ENCODE peak calls at places on chromosomes 3 and 15, in five cellular contexts. U is type B pancreatic cell, G is upper lobe of right lung, E is colonic mucosa, C is transverse colon. O is an unnamed sample.

GRCh38 chr3:150300847-150301517 is 107.1 kb upstream of the TSC22D2 start:
- DNase-seq in E (no peak), G (no peak), C (no peak), U (no peak), O (no peak)

GRCh38 chr3:127911421-127911931 is 3.6 kb upstream of the KBTBD12 start:
- DNase-seq in G (no peak), E (peak), U (no peak), C (no peak), O (no peak)

GRCh38 chr15:67548862-67549651 is 6.6 kb downstream of the MAP2K5 start:
- DNase-seq in U (no peak), G (no peak), C (peak), E (peak), O (no peak)

GRCh38 chr3:15755780-15756179 is 42.0 kb downstream of the ANKRD28 start:
- DNase-seq in G (no peak), U (no peak), E (no peak), C (no peak), O (no peak)

GRCh38 chr3:14235003-14235876 is 56.6 kb downstream of the LSM3 start:
- DNase-seq in U (no peak), C (peak), E (peak), G (no peak), O (no peak)

GRCh38 chr15:68352401-68353062 is 75.0 kb downstream of the FEM1B start:
- DNase-seq in G (no peak), E (no peak), U (no peak), C (peak), O (no peak)

GRCh38 chr15:80203361-80203885 is 48.6 kb downstream of the CTXND1 start:
- DNase-seq in U (no peak), G (no peak), C (no peak), E (no peak), O (no peak)

GRCh38 chr3:52216585-52217408 is 8.6 kb downstream of the TLR9 start:
- DNase-seq in E (peak), G (peak), C (peak), U (no peak), O (no peak)

GRCh38 chr3:18445421-18446066 is 20.4 kb upstream of the SATB1 start:
- DNase-seq in U (no peak), E (peak), C (peak), G (no peak), O (no peak)

GRCh38 chr15:75182187-75183131 is 19.2 kb upstream of the C15orf39 start:
- DNase-seq in U (no peak), C (peak), G (no peak), E (peak), O (no peak)
- TF ChIP-seq CTCF in U (peak), C (no peak), G (no peak), E (no peak), O (no peak)

GRCh38 chr3:28268989-28269388 is 27.6 kb downstream of the CMC1 start:
- DNase-seq in E (no peak), G (no peak), C (no peak), U (no peak), O (no peak)
- TF ChIP-seq CTCF in E (no peak), G (no peak), C (no peak), U (peak), O (no peak)

GRCh38 chr3:122679085-122679466 is 1.6 kb upstream of the PARP14 start:
- DNase-seq in G (peak), E (peak), C (peak), U (no peak), O (peak)

GRCh38 chr3:122681294-122682015 is 816 bp downstream of the PARP14 start:
- DNase-seq in C (no peak), U (no peak), G (peak), E (no peak), O (no peak)

GRCh38 chr3:122682016-122682374 is 1.4 kb downstream of the PARP14 start:
- DNase-seq in G (no peak), C (no peak), U (no peak), E (no peak), O (no peak)

GRCh38 chr3:122679467-122680291 is 960 bp upstream of the PARP14 start:
- DNase-seq in G (peak), U (no peak), C (peak), E (peak), O (no peak)

GRCh38 chr3:122680381-122681293 is at the start of gene PARP14:
- DNase-seq in U (no peak), C (peak), E (peak), G (peak), O (peak)
- TF ChIP-seq CTCF in U (peak), C (no peak), E (no peak), G (no peak), O (no peak)

GRCh38 chr3:129944709-129945108 is 29.8 kb upstream of the TRH start:
- DNase-seq in C (no peak), G (no peak), U (no peak), E (no peak), O (no peak)

GRCh38 chr3:129938140-129938930 is 36.2 kb upstream of the TRH start:
- DNase-seq in U (no peak), E (no peak), G (no peak), C (no peak), O (no peak)

GRCh38 chr3:129943020-129943419 is 31.5 kb upstream of the TRH start:
- DNase-seq in G (no peak), E (no peak), U (no peak), C (no peak), O (no peak)

GRCh38 chr3:129940086-129940485 is 34.4 kb upstream of the TRH start:
- DNase-seq in E (no peak), U (no peak), G (no peak), C (no peak), O (no peak)

GRCh38 chr3:129942296-129942695 is 32.2 kb upstream of the TRH start:
- DNase-seq in G (peak), E (peak), U (peak), C (peak), O (peak)
- TF ChIP-seq CTCF in G (peak), E (peak), U (peak), C (peak), O (peak)

GRCh38 chr3:189822726-189823125 is 191.5 kb downstream of the TP63 start:
- DNase-seq in U (no peak), G (no peak), E (no peak), C (no peak), O (no peak)
- TF ChIP-seq CTCF in U (no peak), G (no peak), E (no peak), C (no peak), O (no peak)

DNA sequence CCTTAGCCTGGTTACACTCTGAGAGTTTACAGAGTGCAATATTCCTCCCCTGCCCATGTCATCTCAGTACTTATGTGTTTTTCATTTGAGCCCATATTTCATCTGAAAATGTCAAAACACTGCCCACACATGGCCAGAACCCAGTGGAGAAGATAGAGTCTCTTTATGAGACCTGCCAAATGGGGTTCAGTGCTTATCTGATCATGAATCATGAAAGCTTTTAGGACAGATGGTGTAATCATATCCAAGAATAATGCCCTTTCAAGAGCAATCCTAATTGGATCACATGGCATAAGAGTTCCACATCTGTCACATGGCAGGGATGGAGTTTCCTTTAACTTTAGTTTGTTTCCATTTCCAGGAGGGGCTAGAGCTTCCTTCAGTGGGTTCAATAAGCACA is 77.2 kb upstream of the AGBL1 start:
- DNase-seq in C (no peak), G (no peak), E (no peak), U (no peak), O (no peak)
- TF ChIP-seq CTCF in C (no peak), G (no peak), E (no peak), U (no peak), O (no peak)

DNA sequence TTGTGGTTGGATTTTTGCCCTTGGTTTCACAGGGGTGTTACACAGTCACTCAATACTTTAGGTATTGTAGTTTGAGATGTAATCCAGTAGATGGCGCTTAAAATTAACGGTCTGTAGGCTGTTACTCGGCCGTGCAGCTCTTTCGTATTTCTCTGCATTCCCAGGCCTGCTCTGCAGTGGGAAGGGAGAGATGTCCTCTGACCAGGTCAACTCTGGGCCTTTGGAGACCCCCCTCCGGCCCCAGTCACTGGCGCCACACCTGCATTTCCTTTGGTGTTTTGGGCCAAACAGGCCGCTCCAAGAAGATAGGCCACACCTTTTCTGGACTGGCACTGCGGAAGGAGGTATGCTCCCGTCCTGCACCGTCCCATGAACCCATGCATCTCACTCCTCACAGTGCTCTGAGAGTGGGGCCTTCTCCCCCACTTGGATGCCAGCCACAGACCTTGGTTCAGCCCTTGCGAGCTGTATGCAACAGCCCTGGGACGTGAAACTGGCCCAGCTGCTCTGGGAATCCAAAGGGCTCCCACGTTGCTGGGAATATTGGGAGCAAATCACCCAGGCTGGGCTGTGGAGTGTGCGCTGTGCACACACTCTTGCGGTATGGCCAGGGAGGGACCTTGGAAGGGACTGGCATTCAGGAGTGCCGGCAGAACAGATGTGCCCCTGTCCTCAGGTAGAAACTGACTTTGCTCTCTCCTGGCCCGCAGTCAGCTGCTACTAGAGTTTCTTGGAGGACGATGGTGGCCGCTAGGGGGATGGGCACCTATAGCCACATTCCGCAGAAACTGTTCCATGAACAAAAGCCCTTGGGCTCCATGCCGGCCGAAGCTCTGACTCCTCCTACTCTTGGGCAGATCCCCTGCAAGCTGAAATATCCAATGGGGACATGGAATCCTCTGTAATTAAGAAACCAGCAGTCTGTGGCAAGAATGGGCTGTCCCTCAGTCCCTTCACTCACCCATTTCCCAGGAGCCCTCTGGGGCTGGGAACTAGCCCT is 410.5 kb upstream of the CADM2 start:
- DNase-seq in E (no peak), G (no peak), U (no peak), C (no peak), O (peak)
- TF ChIP-seq CTCF in E (peak), G (peak), U (peak), C (peak), O (peak)

GRCh38 chr3:66256806-66257205 is 36.0 kb downstream of the SLC25A26 start:
- DNase-seq in U (no peak), E (no peak), C (no peak), G (no peak), O (no peak)

GRCh38 chr3:66259721-66260255 is 39.0 kb downstream of the SLC25A26 start:
- DNase-seq in U (no peak), E (no peak), G (no peak), C (no peak), O (no peak)

GRCh38 chr3:66255865-66256264 is 35.1 kb downstream of the SLC25A26 start:
- DNase-seq in C (no peak), U (no peak), G (no peak), E (no peak), O (no peak)

DNA sequence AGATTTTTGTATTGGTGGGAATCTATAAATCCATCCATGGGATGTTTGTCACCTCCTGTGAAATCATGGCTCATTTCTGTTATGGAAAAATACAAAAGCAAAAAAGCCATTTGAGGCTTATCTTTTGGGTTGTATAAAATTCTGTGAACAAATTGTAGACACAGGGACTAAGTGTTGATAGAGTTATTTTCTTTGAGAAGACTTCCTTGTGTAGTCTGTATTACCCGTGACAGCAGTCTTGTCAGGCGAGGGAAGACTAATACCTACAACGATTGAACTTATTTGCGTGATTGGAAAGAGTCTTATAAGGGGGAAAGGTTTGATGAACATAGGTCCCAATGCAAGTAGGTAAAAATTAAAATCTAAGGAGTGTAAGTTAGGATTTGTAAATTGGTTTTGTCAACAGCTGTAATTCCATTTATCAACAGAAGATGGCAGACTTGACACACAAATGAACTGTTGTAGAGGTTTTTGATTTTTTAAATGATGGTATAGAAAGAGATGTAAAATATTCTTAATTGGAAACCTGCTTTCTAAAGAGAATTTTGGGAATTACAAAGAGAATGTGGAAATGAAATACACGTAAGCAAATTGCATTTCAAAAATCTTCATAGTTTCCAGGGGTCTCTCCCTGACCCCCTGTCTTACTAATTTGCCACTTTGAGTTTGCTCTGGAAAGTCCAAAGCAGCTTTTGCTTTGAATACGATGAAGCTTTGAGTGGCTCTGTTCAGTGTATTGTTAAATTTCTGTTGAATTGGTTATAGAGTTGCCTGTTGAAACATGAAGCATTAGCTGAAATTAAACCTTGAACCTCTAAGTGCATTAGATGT is 33.2 kb downstream of the SLC25A26 start:
- DNase-seq in E (no peak), C (no peak), U (no peak), G (no peak), O (peak)
- TF ChIP-seq CTCF in E (peak), C (peak), U (peak), G (peak), O (peak)